ENCODE peak calls at places on chromosomes 13 and 19, in six cellular contexts. One of them, this sample, is unnamed.

GRCh38 chr13:26538363-26539317 is 18.8 kb upstream of the WASF3 start:
- DNase-seq in D341Med: peak
- DNase-seq in GM10248: no peak
- DNase-seq in anterior cingulate cortex: no peak
- DNase-seq in lower lobe of right lung: no peak
- DNase-seq in NCI-H2227 treated with DMSO at 0.1 percent for 48 hours: no peak
- DNase-seq in this sample: no peak

GRCh38 chr19:3687393-3687773 is 12.9 kb downstream of the PIP5K1C start:
- DNase-seq in D341Med: no peak
- DNase-seq in GM10248: no peak
- DNase-seq in anterior cingulate cortex: no peak
- DNase-seq in lower lobe of right lung: no peak
- DNase-seq in NCI-H2227 treated with DMSO at 0.1 percent for 48 hours: no peak
- DNase-seq in this sample: no peak

GRCh38 chr19:42325896-42326771 is 699 bp downstream of the MEGF8 start:
- DNase-seq in D341Med: no peak
- DNase-seq in GM10248: peak
- DNase-seq in anterior cingulate cortex: no peak
- DNase-seq in lower lobe of right lung: no peak
- DNase-seq in NCI-H2227 treated with DMSO at 0.1 percent for 48 hours: no peak
- DNase-seq in this sample: no peak

GRCh38 chr13:25679154-25679553 is 307.4 kb downstream of the ATP8A2 start:
- DNase-seq in D341Med: no peak
- DNase-seq in GM10248: no peak
- DNase-seq in anterior cingulate cortex: no peak
- DNase-seq in lower lobe of right lung: no peak
- DNase-seq in NCI-H2227 treated with DMSO at 0.1 percent for 48 hours: no peak
- DNase-seq in this sample: no peak

GRCh38 chr19:33552191-33552927 is 30.8 kb upstream of the PEPD start:
- DNase-seq in D341Med: no peak
- DNase-seq in GM10248: no peak
- DNase-seq in anterior cingulate cortex: no peak
- DNase-seq in lower lobe of right lung: no peak
- DNase-seq in NCI-H2227 treated with DMSO at 0.1 percent for 48 hours: no peak
- DNase-seq in this sample: no peak

GRCh38 chr13:75226755-75227435 is 255.1 kb downstream of the TBC1D4 start:
- DNase-seq in D341Med: no peak
- DNase-seq in GM10248: no peak
- DNase-seq in anterior cingulate cortex: no peak
- DNase-seq in lower lobe of right lung: no peak
- DNase-seq in NCI-H2227 treated with DMSO at 0.1 percent for 48 hours: no peak
- DNase-seq in this sample: no peak

GRCh38 chr19:20558011-20558410 is 7.6 kb downstream of the ZNF737 start:
- DNase-seq in D341Med: no peak
- DNase-seq in GM10248: no peak
- DNase-seq in anterior cingulate cortex: peak
- DNase-seq in lower lobe of right lung: no peak
- DNase-seq in NCI-H2227 treated with DMSO at 0.1 percent for 48 hours: no peak
- DNase-seq in this sample: no peak

GRCh38 chr13:73738626-73739025 is 395.6 kb downstream of the KLF12 start:
- DNase-seq in D341Med: no peak
- DNase-seq in GM10248: no peak
- DNase-seq in anterior cingulate cortex: no peak
- DNase-seq in lower lobe of right lung: no peak
- DNase-seq in NCI-H2227 treated with DMSO at 0.1 percent for 48 hours: no peak
- DNase-seq in this sample: no peak

GRCh38 chr13:40770609-40770933 is 419 bp downstream of the MRPS31 start:
- DNase-seq in D341Med: no peak
- DNase-seq in GM10248: no peak
- DNase-seq in anterior cingulate cortex: no peak
- DNase-seq in lower lobe of right lung: no peak
- DNase-seq in NCI-H2227 treated with DMSO at 0.1 percent for 48 hours: no peak
- DNase-seq in this sample: no peak

GRCh38 chr13:35549481-35549880 is 73.0 kb upstream of the MAB21L1 start:
- DNase-seq in D341Med: no peak
- DNase-seq in GM10248: peak
- DNase-seq in anterior cingulate cortex: no peak
- DNase-seq in lower lobe of right lung: no peak
- DNase-seq in NCI-H2227 treated with DMSO at 0.1 percent for 48 hours: no peak
- DNase-seq in this sample: no peak

GRCh38 chr13:45879666-45880065 is 28.1 kb upstream of the SIAH3 start:
- DNase-seq in D341Med: peak
- DNase-seq in GM10248: no peak
- DNase-seq in anterior cingulate cortex: no peak
- DNase-seq in lower lobe of right lung: no peak
- DNase-seq in NCI-H2227 treated with DMSO at 0.1 percent for 48 hours: no peak
- DNase-seq in this sample: no peak

GRCh38 chr19:2610637-2611482 is 91.6 kb downstream of the GNG7 start:
- DNase-seq in D341Med: peak
- DNase-seq in GM10248: peak
- DNase-seq in anterior cingulate cortex: peak
- DNase-seq in lower lobe of right lung: peak
- DNase-seq in NCI-H2227 treated with DMSO at 0.1 percent for 48 hours: peak
- DNase-seq in this sample: peak

GRCh38 chr19:6232567-6232966 is 47.2 kb downstream of the MLLT1 start:
- DNase-seq in D341Med: no peak
- DNase-seq in GM10248: no peak
- DNase-seq in anterior cingulate cortex: no peak
- DNase-seq in lower lobe of right lung: no peak
- DNase-seq in NCI-H2227 treated with DMSO at 0.1 percent for 48 hours: no peak
- DNase-seq in this sample: no peak

GRCh38 chr19:10816691-10817090 is 19.3 kb downstream of the TMED1 start:
- DNase-seq in D341Med: no peak
- DNase-seq in GM10248: no peak
- DNase-seq in anterior cingulate cortex: no peak
- DNase-seq in lower lobe of right lung: no peak
- DNase-seq in NCI-H2227 treated with DMSO at 0.1 percent for 48 hours: no peak
- DNase-seq in this sample: no peak

GRCh38 chr13:111494641-111495040 is 174.2 kb downstream of the TEX29 start:
- DNase-seq in D341Med: no peak
- DNase-seq in GM10248: no peak
- DNase-seq in anterior cingulate cortex: no peak
- DNase-seq in lower lobe of right lung: no peak
- DNase-seq in NCI-H2227 treated with DMSO at 0.1 percent for 48 hours: no peak
- DNase-seq in this sample: no peak

GRCh38 chr13:94415484-94415883 is 64.0 kb downstream of the DCT start:
- DNase-seq in D341Med: peak
- DNase-seq in GM10248: no peak
- DNase-seq in anterior cingulate cortex: no peak
- DNase-seq in lower lobe of right lung: no peak
- DNase-seq in NCI-H2227 treated with DMSO at 0.1 percent for 48 hours: peak
- DNase-seq in this sample: no peak

GRCh38 chr13:75776550-75776949 is 140.4 kb downstream of the LMO7 start:
- DNase-seq in D341Med: no peak
- DNase-seq in GM10248: no peak
- DNase-seq in anterior cingulate cortex: no peak
- DNase-seq in lower lobe of right lung: no peak
- DNase-seq in NCI-H2227 treated with DMSO at 0.1 percent for 48 hours: no peak
- DNase-seq in this sample: no peak

GRCh38 chr19:48287748-48288147 is 17.9 kb downstream of the ZNF114 start:
- DNase-seq in D341Med: no peak
- DNase-seq in GM10248: no peak
- DNase-seq in anterior cingulate cortex: no peak
- DNase-seq in lower lobe of right lung: no peak
- DNase-seq in NCI-H2227 treated with DMSO at 0.1 percent for 48 hours: no peak
- DNase-seq in this sample: no peak

GRCh38 chr19:8129061-8129460 is 20.3 kb downstream of the FBN3 start:
- DNase-seq in D341Med: peak
- DNase-seq in GM10248: no peak
- DNase-seq in anterior cingulate cortex: no peak
- DNase-seq in lower lobe of right lung: no peak
- DNase-seq in NCI-H2227 treated with DMSO at 0.1 percent for 48 hours: no peak
- DNase-seq in this sample: no peak

GRCh38 chr13:58302349-58302748 is 670.8 kb downstream of the PCDH17 start:
- DNase-seq in D341Med: no peak
- DNase-seq in GM10248: no peak
- DNase-seq in anterior cingulate cortex: no peak
- DNase-seq in lower lobe of right lung: no peak
- DNase-seq in NCI-H2227 treated with DMSO at 0.1 percent for 48 hours: no peak
- DNase-seq in this sample: no peak